ENCODE peak calls at places on chromosomes 11 and 22, in eight cellular contexts. L is ovary, Y is left ventricle myocardium inferior, Z is HCT116, B is cardiac muscle cell, H is fibroblast of lung, Q is ascending aorta, E is mammary epithelial cell. S is an unnamed sample. For H3K27me3, the result is how much of the 10 kb centered on the place peaks cover.

GRCh38 chr11:23263466-23263865 is 403.2 kb upstream of the CCDC179 start:
- DNase-seq in Q (no peak), H (peak), B (no peak), Z (no peak), L (no peak), E (no peak), Y (no peak), S (no peak)

GRCh38 chr22:19995611-19996339 is 20.8 kb downstream of the ARVCF start:
- DNase-seq in Z (no peak), L (no peak), Q (peak), B (peak), E (no peak), H (peak), Y (no peak), S (no peak)

GRCh38 chr11:42770444-42771065 is 541.2 kb upstream of the API5 start:
- DNase-seq in Y (no peak), B (peak), E (peak), Q (no peak), H (peak), L (no peak), Z (no peak), S (peak)

GRCh38 chr11:27008811-27009535 is 15.1 kb downstream of the FIBIN start:
- DNase-seq in Z (no peak), E (peak), Y (no peak), H (no peak), Q (no peak), B (no peak), L (no peak), S (peak)

GRCh38 chr11:10658621-10659338 is 34.8 kb downstream of the IRAG1 start:
- DNase-seq in H (peak), B (no peak), Z (no peak), Y (no peak), Q (no peak), E (no peak), L (no peak), S (no peak)

GRCh38 chr11:96098511-96099241 is 174.8 kb upstream of the MTMR2 start:
- DNase-seq in Q (no peak), Z (no peak), E (peak), H (peak), L (no peak), Y (no peak), B (peak), S (peak)

GRCh38 chr11:32184057-32185055 is 93.5 kb downstream of the RCN1 start:
- DNase-seq in Z (no peak), Y (no peak), B (peak), L (no peak), H (no peak), E (no peak), Q (no peak), S (no peak)

GRCh38 chr22:44452531-44453420 is 45.3 kb downstream of the RTL6 start:
- DNase-seq in E (no peak), B (no peak), Y (no peak), L (peak), Z (no peak), Q (no peak), H (no peak), S (no peak)

GRCh38 chr11:86696004-86696403 is 23.6 kb upstream of the ME3 start:
- DNase-seq in E (peak), Z (peak), L (no peak), H (peak), B (peak), Q (no peak), Y (no peak), S (peak)

GRCh38 chr22:47039356-47039755 is 276.9 kb downstream of the TBC1D22A start:
- DNase-seq in Z (no peak), L (no peak), Y (no peak), H (no peak), E (no peak), B (no peak), Q (no peak), S (no peak)

GRCh38 chr22:17795143-17795542 is 20.9 kb upstream of the BID start:
- DNase-seq in L (no peak), Y (no peak), E (no peak), Z (no peak), B (no peak), Q (no peak), H (no peak), S (no peak)

DNA sequence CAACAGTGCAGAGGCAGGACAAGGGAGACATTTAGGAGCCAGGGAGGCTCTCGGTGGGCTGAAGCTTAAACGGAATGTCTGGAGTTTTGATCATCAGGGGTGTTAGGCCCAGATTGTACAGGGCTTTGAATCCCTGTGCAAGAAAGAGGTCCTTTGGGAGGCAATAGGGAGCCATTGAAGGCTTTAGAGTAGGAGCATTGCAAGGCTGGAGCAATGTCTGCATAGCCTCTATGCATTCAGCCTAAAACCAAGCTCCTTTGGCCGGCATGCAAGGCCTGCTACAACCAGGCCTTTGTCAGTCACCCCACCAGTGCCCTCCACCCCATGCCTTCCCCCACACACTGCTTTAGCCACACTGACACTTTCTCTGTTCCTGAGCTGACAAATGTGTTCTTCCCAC is 47.4 kb upstream of the FGF3 start:
- DNase-seq in H (no peak), B (no peak), Z (no peak), L (no peak), E (no peak), Y (no peak), Q (no peak), S (no peak)
- H3K27me3 ChIP-seq in H (under half), B (under half), Z (under half), L (under half), E (under half), Y (half or more), Q (under half), S (under half)

GRCh38 chr22:39128508-39128907 is 24.0 kb downstream of the CBX7 start:
- DNase-seq in H (no peak), Z (no peak), E (no peak), Q (no peak), L (no peak), B (no peak), Y (no peak), S (no peak)

GRCh38 chr22:39122772-39123470 is 25.9 kb downstream of the APOBEC3H start:
- DNase-seq in Z (no peak), Y (no peak), E (no peak), L (no peak), Q (no peak), B (no peak), H (no peak), S (no peak)

GRCh38 chr22:39120983-39121382 is 23.9 kb downstream of the APOBEC3H start:
- DNase-seq in Q (no peak), E (no peak), H (no peak), B (no peak), Z (no peak), L (no peak), Y (no peak), S (no peak)

GRCh38 chr22:39125622-39126021 is 26.9 kb downstream of the CBX7 start:
- DNase-seq in Y (no peak), B (no peak), Z (no peak), H (no peak), Q (no peak), E (no peak), L (no peak), S (no peak)

GRCh38 chr22:39123811-39124668 is 27.0 kb downstream of the APOBEC3H start:
- DNase-seq in Z (no peak), L (no peak), Q (no peak), Y (no peak), B (no peak), H (no peak), E (no peak), S (no peak)
- H3K4me3 ChIP-seq in Z (no peak), L (no peak), Q (no peak), Y (no peak), B (no peak), H (no peak), E (no peak), S (no peak)

DNA sequence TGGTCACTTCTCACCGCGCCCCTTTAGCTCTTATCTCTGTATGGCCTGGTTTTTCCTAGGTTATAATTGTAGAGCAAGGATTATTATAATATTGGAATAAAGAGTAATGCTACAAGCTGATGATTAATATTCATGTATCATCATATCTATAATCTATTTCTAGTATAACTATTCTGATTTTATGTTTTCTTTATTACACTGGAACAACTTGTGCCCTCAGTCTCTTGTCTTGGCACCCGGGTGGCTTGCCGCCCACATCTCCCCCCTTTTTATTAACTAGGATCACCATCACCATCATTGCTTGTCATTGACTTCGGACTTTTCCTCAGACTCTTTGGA is 11.0 kb downstream of the OR52K1 start:
- DNase-seq in H (no peak), Q (no peak), L (no peak), E (no peak), Z (no peak), B (no peak), Y (no peak), S (no peak)
- TF ChIP-seq CTCF in H (no peak), Q (no peak), L (no peak), E (no peak), Z (no peak), B (no peak), Y (peak), S (no peak)

DNA sequence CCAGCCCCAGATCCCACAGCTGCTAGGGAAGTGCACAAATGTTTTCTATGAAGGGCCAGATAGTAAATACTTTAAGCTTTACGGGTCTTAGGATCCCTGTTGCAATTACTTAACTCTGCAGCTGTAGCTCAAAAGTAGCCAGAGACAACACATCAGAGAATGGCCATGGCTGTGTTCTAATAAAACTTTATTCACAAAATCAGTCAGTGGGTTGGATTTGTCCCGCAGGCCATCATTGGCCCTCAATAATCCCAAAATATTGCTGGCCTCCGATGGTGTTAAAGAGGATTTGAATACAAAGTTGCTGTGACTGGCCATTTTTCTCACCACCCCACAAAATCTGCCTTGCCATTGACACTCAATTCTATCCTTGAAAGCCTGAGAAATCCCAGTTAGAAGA is 49.6 kb downstream of the ISX start:
- DNase-seq in Y (no peak), Z (no peak), H (no peak), E (no peak), Q (no peak), L (no peak), B (no peak), S (no peak)
- H3K27me3 ChIP-seq in Y (under half), Z (under half), H (under half), E (under half), Q (under half), L (under half), B (under half), S (under half)

GRCh38 chr11:114075343-114075610 is 15.8 kb downstream of the ZBTB16 start:
- DNase-seq in B (no peak), L (no peak), Z (no peak), Q (no peak), E (no peak), H (no peak), Y (no peak), S (no peak)
- H3K4me3 ChIP-seq in B (no peak), L (peak), Z (no peak), Q (peak), E (no peak), H (no peak), Y (peak), S (no peak)

GRCh38 chr11:120211522-120212258 is 858 bp downstream of the OAF start:
- DNase-seq in Q (no peak), E (no peak), Y (no peak), Z (no peak), H (no peak), B (no peak), L (no peak), S (no peak)

GRCh38 chr11:120209750-120210650 is 832 bp upstream of the OAF start:
- DNase-seq in L (no peak), H (no peak), Z (no peak), E (no peak), Y (no peak), Q (no peak), B (no peak), S (no peak)

GRCh38 chr11:120212926-120213325 is 2.1 kb downstream of the OAF start:
- DNase-seq in Q (no peak), Z (no peak), L (no peak), H (no peak), Y (no peak), E (no peak), B (no peak), S (no peak)

GRCh38 chr11:120212259-120212888 is 1.5 kb downstream of the OAF start:
- DNase-seq in Y (no peak), Q (no peak), H (peak), E (no peak), L (no peak), B (no peak), Z (no peak), S (peak)

GRCh38 chr11:120210651-120211521 is at the start of gene OAF:
- DNase-seq in L (peak), H (peak), Z (peak), B (peak), Q (peak), E (peak), Y (peak), S (peak)
- TF ChIP-seq CTCF in L (peak), H (no peak), Z (no peak), B (no peak), Q (no peak), E (peak), Y (peak), S (peak)

GRCh38 chr11:134719397-134719796 is 307.4 kb upstream of the B3GAT1 start:
- DNase-seq in E (no peak), Q (peak), Y (no peak), Z (no peak), L (no peak), B (no peak), H (no peak), S (no peak)
- H3K27me3 ChIP-seq in E (under half), Q (under half), Y (half or more), Z (half or more), L (under half), B (under half), H (under half), S (under half)

S was measured in bronchial epithelial cell.